ENCODE peak calls at places on chromosome 2, in ten cellular contexts. Q, Y, T, S, O, H, K, B, J and A are unnamed samples.

GRCh38 chr2:19844750-19845149 is 57.0 kb downstream of the TTC32 start:
- DNase-seq in Q (no peak), Y (no peak), T (no peak), S (no peak), O (no peak), H (no peak), K (no peak), B (no peak), J (no peak), A (no peak)

GRCh38 chr2:145169285-145169684 is 649.4 kb upstream of the ZEB2 start:
- DNase-seq in Q (no peak), Y (no peak), T (no peak), S (no peak), O (no peak), H (no peak), K (no peak), B (no peak), J (no peak), A (no peak)

GRCh38 chr2:26172189-26172865 is 561 bp upstream of the GAREM2 start:
- DNase-seq in Q (no peak), Y (no peak), T (no peak), S (no peak), O (no peak), H (no peak), K (no peak), B (no peak), J (no peak), A (no peak)

GRCh38 chr2:241904011-241904718 is 34.6 kb downstream of the RTP5 start:
- DNase-seq in Q (no peak), Y (no peak), T (peak), S (no peak), O (no peak), H (no peak), K (no peak), B (no peak), J (no peak), A (peak)

GRCh38 chr2:235030126-235030525 is 78.3 kb downstream of the SH3BP4 start:
- DNase-seq in Q (no peak), Y (no peak), T (no peak), S (no peak), O (no peak), H (no peak), K (no peak), B (no peak), J (no peak), A (peak)

GRCh38 chr2:10222-10875 is 36.0 kb downstream of the FAM110C start:
- DNase-seq in Q (peak), Y (no peak), T (no peak), S (no peak), O (no peak), H (no peak), K (no peak), B (no peak), J (no peak), A (peak)

GRCh38 chr2:124046332-124046731 is 21.2 kb downstream of the CNTNAP5 start:
- DNase-seq in Q (no peak), Y (no peak), T (no peak), S (no peak), O (no peak), H (no peak), K (no peak), B (no peak), J (no peak), A (no peak)

GRCh38 chr2:186551323-186552050 is 38.4 kb upstream of the ITGAV start:
- DNase-seq in Q (no peak), Y (no peak), T (no peak), S (no peak), O (no peak), H (no peak), K (no peak), B (no peak), J (no peak), A (no peak)

GRCh38 chr2:65436169-65436824 is 3.9 kb upstream of the SPRED2 start:
- DNase-seq in Q (peak), Y (peak), T (peak), S (peak), O (peak), H (peak), K (peak), B (peak), J (peak), A (peak)

GRCh38 chr2:178286636-178287035 is 92.3 kb downstream of the OSBPL6 start:
- DNase-seq in Q (no peak), Y (no peak), T (no peak), S (no peak), O (no peak), H (no peak), K (no peak), B (no peak), J (no peak), A (no peak)

GRCh38 chr2:28347193-28347592 is 45.5 kb upstream of the FOSL2 start:
- DNase-seq in Q (peak), Y (no peak), T (peak), S (no peak), O (no peak), H (no peak), K (no peak), B (peak), J (no peak), A (peak)

GRCh38 chr2:149006883-149007543 is 31.5 kb upstream of the LYPD6B start:
- DNase-seq in Q (no peak), Y (peak), T (no peak), S (no peak), O (no peak), H (no peak), K (no peak), B (no peak), J (no peak), A (no peak)

GRCh38 chr2:108459441-108459840 is 10.4 kb downstream of the GCC2 start:
- DNase-seq in Q (no peak), Y (no peak), T (no peak), S (no peak), O (no peak), H (no peak), K (no peak), B (no peak), J (no peak), A (no peak)

GRCh38 chr2:103788875-103789715 is 1027.3 kb downstream of the TMEM182 start:
- DNase-seq in Q (no peak), Y (peak), T (no peak), S (peak), O (peak), H (no peak), K (no peak), B (no peak), J (peak), A (no peak)

GRCh38 chr2:61471905-61472805 is 1.3 kb upstream of the USP34 start:
- DNase-seq in Q (no peak), Y (peak), T (no peak), S (peak), O (peak), H (no peak), K (peak), B (no peak), J (no peak), A (no peak)

GRCh38 chr2:71531522-71532047 is 78.2 kb downstream of the DYSF start:
- DNase-seq in Q (no peak), Y (no peak), T (peak), S (peak), O (no peak), H (no peak), K (no peak), B (no peak), J (no peak), A (no peak)

GRCh38 chr2:67851946-67852345 is 210.9 kb downstream of the C1D start:
- DNase-seq in Q (no peak), Y (no peak), T (no peak), S (no peak), O (no peak), H (no peak), K (no peak), B (no peak), J (no peak), A (no peak)

GRCh38 chr2:168120730-168121129 is 126.7 kb downstream of the STK39 start:
- DNase-seq in Q (no peak), Y (peak), T (no peak), S (peak), O (no peak), H (no peak), K (no peak), B (no peak), J (no peak), A (no peak)

GRCh38 chr2:68318686-68319396 is 908 bp downstream of the CNRIP1 start:
- DNase-seq in Q (peak), Y (no peak), T (no peak), S (no peak), O (no peak), H (no peak), K (no peak), B (no peak), J (no peak), A (peak)

GRCh38 chr2:95073856-95074662 is 47.5 kb downstream of the MRPS5 start:
- DNase-seq in Q (no peak), Y (no peak), T (peak), S (no peak), O (no peak), H (no peak), K (peak), B (no peak), J (no peak), A (no peak)

GRCh38 chr2:7634370-7634769 is 717.2 kb downstream of the RNF144A start:
- DNase-seq in Q (no peak), Y (peak), T (no peak), S (no peak), O (peak), H (peak), K (no peak), B (no peak), J (no peak), A (no peak)

GRCh38 chr2:144550916-144551315 is 31.0 kb upstream of the ZEB2 start:
- DNase-seq in Q (no peak), Y (no peak), T (no peak), S (no peak), O (no peak), H (no peak), K (no peak), B (no peak), J (no peak), A (no peak)

GRCh38 chr2:63851912-63852311 is 10.2 kb downstream of the UGP2 start:
- DNase-seq in Q (no peak), Y (no peak), T (no peak), S (peak), O (no peak), H (no peak), K (no peak), B (no peak), J (no peak), A (no peak)

GRCh38 chr2:23002234-23002633 is 382.7 kb upstream of the KLHL29 start:
- DNase-seq in Q (no peak), Y (no peak), T (no peak), S (no peak), O (no peak), H (no peak), K (no peak), B (no peak), J (no peak), A (no peak)

GRCh38 chr2:27379383-27379839 is 1.1 kb downstream of the ZNF513 start:
- DNase-seq in Q (no peak), Y (no peak), T (no peak), S (no peak), O (no peak), H (no peak), K (no peak), B (no peak), J (no peak), A (no peak)

GRCh38 chr2:241225545-241225944 is 37.1 kb downstream of the ANO7 start:
- DNase-seq in Q (peak), Y (no peak), T (peak), S (no peak), O (no peak), H (no peak), K (no peak), B (peak), J (no peak), A (peak)

GRCh38 chr2:219443697-219444023 is 9.0 kb downstream of the SPEG start:
- DNase-seq in Q (no peak), Y (no peak), T (peak), S (no peak), O (no peak), H (no peak), K (no peak), B (peak), J (no peak), A (no peak)

GRCh38 chr2:96555146-96555610 is 18.6 kb downstream of the ARID5A start:
- DNase-seq in Q (no peak), Y (no peak), T (no peak), S (no peak), O (no peak), H (no peak), K (no peak), B (no peak), J (no peak), A (no peak)

GRCh38 chr2:70069049-70069448 is 18.2 kb upstream of the PCBP1 start:
- DNase-seq in Q (no peak), Y (no peak), T (no peak), S (no peak), O (no peak), H (no peak), K (peak), B (no peak), J (no peak), A (no peak)

GRCh38 chr2:187689372-187689771 is 135.1 kb upstream of the TFPI start:
- DNase-seq in Q (no peak), Y (no peak), T (no peak), S (peak), O (no peak), H (no peak), K (no peak), B (no peak), J (no peak), A (no peak)

GRCh38 chr2:7161501-7161900 is 244.3 kb downstream of the RNF144A start:
- DNase-seq in Q (no peak), Y (no peak), T (no peak), S (no peak), O (no peak), H (no peak), K (no peak), B (no peak), J (no peak), A (no peak)

GRCh38 chr2:20524412-20525040 is 77.7 kb downstream of the RHOB start:
- DNase-seq in Q (peak), Y (no peak), T (peak), S (no peak), O (no peak), H (no peak), K (no peak), B (peak), J (no peak), A (no peak)

GRCh38 chr2:182426082-182426914 is 538 bp downstream of the PDE1A start:
- DNase-seq in Q (peak), Y (no peak), T (no peak), S (no peak), O (no peak), H (no peak), K (no peak), B (no peak), J (no peak), A (no peak)

GRCh38 chr2:218010838-218011616 is 8.2 kb upstream of the TNS1 start:
- DNase-seq in Q (no peak), Y (peak), T (no peak), S (no peak), O (peak), H (no peak), K (no peak), B (peak), J (no peak), A (no peak)